ENCODE peak calls at places on chromosomes 2 and 18, in six cellular contexts. R is fibroblast of lung, Q is HepG2, E is OCI-LY7, S is fibroblast of the aortic adventitia, Y is cardiac muscle cell. P is an unnamed sample.

GRCh38 chr2:18473241-18473841 is 87.1 kb downstream of the RDH14 start:
- DNase-seq in R (peak), Q (no peak), E (no peak), S (peak), Y (peak), P (peak)

GRCh38 chr2:11342561-11343343 is 1.7 kb downstream of the ROCK2 start:
- DNase-seq in R (peak), Q (peak), E (peak), S (peak), Y (peak), P (peak)

GRCh38 chr2:234626566-234627130 is 129.8 kb upstream of the ARL4C start:
- DNase-seq in R (no peak), Q (no peak), E (no peak), S (no peak), Y (no peak), P (no peak)

GRCh38 chr18:24031318-24031717 is 16.8 kb downstream of the TTC39C start:
- DNase-seq in R (no peak), Q (no peak), E (no peak), S (no peak), Y (no peak), P (no peak)

GRCh38 chr2:726158-726557 is 49.0 kb upstream of the TMEM18 start:
- DNase-seq in R (no peak), Q (no peak), E (no peak), S (no peak), Y (no peak), P (no peak)

GRCh38 chr2:218295029-218295428 is 2.7 kb upstream of the TMBIM1 start:
- DNase-seq in R (no peak), Q (no peak), E (no peak), S (peak), Y (peak), P (no peak)

GRCh38 chr2:57602738-57603137 is 443.9 kb upstream of the VRK2 start:
- DNase-seq in R (no peak), Q (no peak), E (no peak), S (no peak), Y (no peak), P (no peak)

GRCh38 chr18:49814147-49814499 is 790 bp upstream of the ACAA2 start:
- DNase-seq in R (peak), Q (peak), E (no peak), S (peak), Y (peak), P (peak)

GRCh38 chr2:240916571-240917008 is 10.5 kb downstream of the CROCC2 start:
- DNase-seq in R (peak), Q (no peak), E (no peak), S (peak), Y (peak), P (peak)

GRCh38 chr18:23148382-23148781 is 13.1 kb downstream of the CABLES1 start:
- DNase-seq in R (no peak), Q (no peak), E (no peak), S (no peak), Y (no peak), P (no peak)

GRCh38 chr2:165357758-165358157 is 111.7 kb upstream of the CSRNP3 start:
- DNase-seq in R (peak), Q (no peak), E (no peak), S (peak), Y (peak), P (peak)

GRCh38 chr2:204110250-204111183 is 174.0 kb downstream of the ICOS start:
- DNase-seq in R (peak), Q (no peak), E (peak), S (no peak), Y (peak), P (peak)

GRCh38 chr2:45932278-45932975 is 281.0 kb downstream of the PRKCE start:
- DNase-seq in R (peak), Q (no peak), E (no peak), S (peak), Y (peak), P (peak)

GRCh38 chr2:168685619-168686453 is 116.6 kb upstream of the NOSTRIN start:
- DNase-seq in R (peak), Q (no peak), E (no peak), S (no peak), Y (peak), P (no peak)

GRCh38 chr2:71685073-71685848 is 231.9 kb downstream of the DYSF start:
- DNase-seq in R (no peak), Q (no peak), E (no peak), S (no peak), Y (no peak), P (no peak)

GRCh38 chr18:36169938-36170337 is 17.4 kb upstream of the MOCOS start:
- DNase-seq in R (no peak), Q (no peak), E (no peak), S (no peak), Y (no peak), P (no peak)

GRCh38 chr18:62073461-62073860 is 113.4 kb downstream of the PIGN start:
- DNase-seq in R (no peak), Q (no peak), E (no peak), S (no peak), Y (no peak), P (no peak)

GRCh38 chr2:30072250-30072842 is 74.5 kb upstream of the YPEL5 start:
- DNase-seq in R (peak), Q (peak), E (peak), S (peak), Y (peak), P (peak)

GRCh38 chr2:39584283-39584972 is 81.3 kb upstream of the TMEM178A start:
- DNase-seq in R (peak), Q (no peak), E (no peak), S (peak), Y (peak), P (peak)

GRCh38 chr2:40844353-40845277 is 392.7 kb upstream of the SLC8A1 start:
- DNase-seq in R (no peak), Q (peak), E (peak), S (no peak), Y (peak), P (peak)

GRCh38 chr2:163717993-163718680 is 17.7 kb downstream of the FIGN start:
- DNase-seq in R (no peak), Q (peak), E (no peak), S (peak), Y (no peak), P (no peak)

GRCh38 chr2:573025-573424 is 104.2 kb downstream of the TMEM18 start:
- DNase-seq in R (no peak), Q (no peak), E (no peak), S (no peak), Y (no peak), P (no peak)

GRCh38 chr2:222568866-222569265 is 87.0 kb downstream of the FARSB start:
- DNase-seq in R (peak), Q (no peak), E (no peak), S (peak), Y (peak), P (peak)

GRCh38 chr2:98518106-98518505 is 73.4 kb downstream of the INPP4A start:
- DNase-seq in R (no peak), Q (peak), E (peak), S (no peak), Y (peak), P (peak)

DNA sequence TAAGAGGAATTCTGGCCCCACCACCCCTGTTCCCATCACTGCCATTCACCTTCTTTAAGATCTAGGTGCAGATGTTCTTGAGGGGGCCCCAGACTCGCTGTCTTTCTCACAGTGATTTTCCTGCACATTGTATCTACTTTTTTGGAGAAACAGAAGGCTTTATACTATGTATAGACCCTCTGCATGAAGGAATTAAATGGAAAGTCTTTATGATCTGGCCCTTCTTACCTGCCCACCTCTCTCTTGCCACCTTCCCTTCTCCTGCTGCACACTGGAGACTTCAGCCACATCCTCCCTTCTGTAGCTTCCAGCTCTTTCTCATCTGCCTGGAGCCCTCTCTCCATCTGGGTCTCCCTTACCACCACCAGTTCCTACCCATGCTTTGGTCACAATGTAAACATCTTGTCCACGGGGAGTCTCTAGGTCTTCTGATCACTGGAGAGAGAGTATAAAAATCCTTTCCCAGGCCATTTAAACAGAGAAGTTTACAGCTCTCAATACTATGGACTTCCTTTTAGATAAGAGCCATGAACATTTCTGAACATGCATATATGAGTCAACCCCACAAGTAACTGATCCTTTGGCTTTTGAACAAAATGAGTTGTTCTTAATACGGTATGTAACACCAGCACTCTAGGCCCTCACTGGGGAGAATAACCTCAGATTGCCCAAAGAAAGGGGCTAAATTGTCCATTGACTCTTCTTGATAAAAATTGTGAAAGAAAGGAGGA is 5.7 kb downstream of the ARHGAP25 start:
- DNase-seq in R (peak), Q (no peak), E (no peak), S (peak), Y (peak), P (no peak)
- H3K4me3 ChIP-seq in R (no peak), Q (no peak), E (peak), S (no peak), Y (no peak), P (no peak)

GRCh38 chr18:46518438-46518837 is 138.6 kb downstream of the LOXHD1 start:
- DNase-seq in R (no peak), Q (peak), E (no peak), S (no peak), Y (no peak), P (no peak)
- TF ChIP-seq CTCF in R (no peak), Q (peak), E (no peak), S (peak), Y (no peak), P (no peak)

GRCh38 chr2:172462393-172463381 is 35.3 kb downstream of the ITGA6 start:
- DNase-seq in R (no peak), Q (no peak), E (peak), S (no peak), Y (no peak), P (no peak)
- H3K4me3 ChIP-seq in R (no peak), Q (no peak), E (no peak), S (no peak), Y (no peak), P (no peak)

GRCh38 chr2:197135806-197136205 is 174.8 kb downstream of the ANKRD44 start:
- DNase-seq in R (no peak), Q (no peak), E (no peak), S (no peak), Y (no peak), P (no peak)

GRCh38 chr2:197136452-197136851 is 174.1 kb downstream of the ANKRD44 start:
- DNase-seq in R (peak), Q (no peak), E (no peak), S (peak), Y (no peak), P (no peak)

GRCh38 chr2:197137234-197137633 is 173.3 kb downstream of the ANKRD44 start:
- DNase-seq in R (peak), Q (no peak), E (no peak), S (peak), Y (peak), P (peak)

GRCh38 chr2:197131558-197131855 is 179.1 kb downstream of the ANKRD44 start:
- DNase-seq in R (no peak), Q (no peak), E (peak), S (no peak), Y (no peak), P (no peak)

GRCh38 chr2:197134206-197134605 is 176.4 kb downstream of the ANKRD44 start:
- DNase-seq in R (peak), Q (peak), E (no peak), S (no peak), Y (no peak), P (no peak)
- TF ChIP-seq CTCF in R (peak), Q (no peak), E (peak), S (no peak), Y (no peak), P (no peak)

GRCh38 chr2:174846218-174846617 is 81.9 kb upstream of the CHRNA1 start:
- DNase-seq in R (no peak), Q (no peak), E (no peak), S (no peak), Y (peak), P (peak)
- H3K4me3 ChIP-seq in R (peak), Q (no peak), E (no peak), S (no peak), Y (peak), P (peak)

P was measured in fibroblast of mammary gland.